ENCODE peak calls at places on chromosomes 7 and 10, in eight cellular contexts. U, T, F, X, R, I, V and Y are unnamed samples.

GRCh38 chr10:124612611-124613498 is 131.3 kb downstream of the FAM53B start:
- DNase-seq in U (peak; percentile 13), I (peak; percentile 48), T (peak; percentile 45), F (peak; percentile 15), R (peak; percentile 84), V (peak; percentile 70), X (no peak), Y (no peak)

GRCh38 chr7:156474241-156474743 is 166.3 kb upstream of the RNF32 start:
- DNase-seq in R (no peak), U (peak; percentile 82), T (peak; percentile 94), F (peak; percentile 90), I (peak; percentile 20), V (no peak), X (no peak), Y (peak; percentile 3)

GRCh38 chr7:2266911-2267310 is 24.9 kb downstream of the NUDT1 start:
- DNase-seq in T (peak; percentile 49), I (peak; percentile 51), X (no peak), R (peak; percentile 96), V (no peak), F (peak; percentile 62), U (no peak), Y (peak; percentile 62)

GRCh38 chr10:117431160-117431559 is 55.9 kb upstream of the PDZD8 start:
- DNase-seq in R (no peak), U (no peak), X (no peak), T (no peak), I (no peak), F (no peak), V (no peak), Y (peak; percentile 60)

GRCh38 chr10:120480848-120481247 is 23.8 kb downstream of the PLPP4 start:
- DNase-seq in F (no peak), T (no peak), X (no peak), I (no peak), R (no peak), U (no peak), V (no peak), Y (no peak)

GRCh38 chr7:129615018-129615417 is 3.5 kb downstream of the NRF1 start:
- DNase-seq in R (peak; percentile 35), V (no peak), X (no peak), I (no peak), T (peak; percentile 34), F (peak; percentile 72), U (no peak), Y (peak; percentile 63)

GRCh38 chr10:70479161-70479531 is 579 bp downstream of the PALD1 start:
- DNase-seq in X (no peak), R (no peak), V (no peak), F (no peak), T (no peak), I (no peak), U (no peak), Y (no peak)

GRCh38 chr7:4479367-4480039 is 202.6 kb upstream of the FOXK1 start:
- DNase-seq in V (peak; percentile 80), T (peak; percentile 66), U (peak; percentile 33), R (peak; percentile 50), F (peak; percentile 16), I (peak; percentile 41), X (peak; percentile 41), Y (peak; percentile 55)

GRCh38 chr10:8829592-8829991 is 775.1 kb downstream of the GATA3 start:
- DNase-seq in X (no peak), T (no peak), V (no peak), R (no peak), U (peak; percentile 2), I (no peak), F (no peak), Y (peak; percentile 90)

GRCh38 chr7:156603629-156604028 is 36.9 kb upstream of the RNF32 start:
- DNase-seq in R (no peak), V (no peak), X (no peak), F (no peak), I (no peak), T (no peak), U (no peak), Y (no peak)

GRCh38 chr7:141974831-141975230 is 1.3 kb upstream of the TAS2R38 start:
- DNase-seq in U (no peak), V (no peak), F (no peak), X (no peak), R (no peak), I (no peak), T (no peak), Y (peak; percentile 37)

GRCh38 chr10:42969909-42970308 is 107.0 kb upstream of the RET start:
- DNase-seq in I (no peak), T (no peak), U (no peak), V (no peak), F (no peak), R (no peak), X (no peak), Y (no peak)

GRCh38 chr10:30827531-30828120 is 198.1 kb upstream of the LYZL2 start:
- DNase-seq in X (no peak), T (peak; percentile 68), R (no peak), U (peak; percentile 38), I (peak; percentile 48), F (peak; percentile 68), V (no peak), Y (no peak)
- H3K4me3 ChIP-seq in X (no peak overlapping the region), T (no peak overlapping the region), R (no peak overlapping the region), U (no peak overlapping the region), I (no peak overlapping the region), F (no peak overlapping the region), V (no peak overlapping the region), Y (no peak overlapping the region)

GRCh38 chr10:103854265-103854686 is 1.1 kb downstream of the SH3PXD2A start:
- DNase-seq in R (no peak), U (no peak), F (no peak), X (no peak), I (no peak), V (no peak), T (peak; percentile 68), Y (no peak)

GRCh38 chr10:103854687-103855423 is 521 bp downstream of the SH3PXD2A start:
- DNase-seq in U (no peak), T (peak; percentile 60), F (peak; percentile 24), R (no peak), X (no peak), V (peak; percentile 65), I (peak; percentile 27), Y (no peak)

GRCh38 chr10:103852189-103852711 is 3.1 kb downstream of the SH3PXD2A start:
- DNase-seq in R (no peak), F (peak; percentile 52), T (peak; percentile 83), U (peak; percentile 68), X (no peak), I (no peak), V (no peak), Y (no peak)

GRCh38 chr10:103852856-103853255 is 2.5 kb downstream of the SH3PXD2A start:
- DNase-seq in V (no peak), F (peak; percentile 31), R (no peak), U (no peak), T (peak; percentile 94), X (no peak), I (no peak), Y (no peak)

DNA sequence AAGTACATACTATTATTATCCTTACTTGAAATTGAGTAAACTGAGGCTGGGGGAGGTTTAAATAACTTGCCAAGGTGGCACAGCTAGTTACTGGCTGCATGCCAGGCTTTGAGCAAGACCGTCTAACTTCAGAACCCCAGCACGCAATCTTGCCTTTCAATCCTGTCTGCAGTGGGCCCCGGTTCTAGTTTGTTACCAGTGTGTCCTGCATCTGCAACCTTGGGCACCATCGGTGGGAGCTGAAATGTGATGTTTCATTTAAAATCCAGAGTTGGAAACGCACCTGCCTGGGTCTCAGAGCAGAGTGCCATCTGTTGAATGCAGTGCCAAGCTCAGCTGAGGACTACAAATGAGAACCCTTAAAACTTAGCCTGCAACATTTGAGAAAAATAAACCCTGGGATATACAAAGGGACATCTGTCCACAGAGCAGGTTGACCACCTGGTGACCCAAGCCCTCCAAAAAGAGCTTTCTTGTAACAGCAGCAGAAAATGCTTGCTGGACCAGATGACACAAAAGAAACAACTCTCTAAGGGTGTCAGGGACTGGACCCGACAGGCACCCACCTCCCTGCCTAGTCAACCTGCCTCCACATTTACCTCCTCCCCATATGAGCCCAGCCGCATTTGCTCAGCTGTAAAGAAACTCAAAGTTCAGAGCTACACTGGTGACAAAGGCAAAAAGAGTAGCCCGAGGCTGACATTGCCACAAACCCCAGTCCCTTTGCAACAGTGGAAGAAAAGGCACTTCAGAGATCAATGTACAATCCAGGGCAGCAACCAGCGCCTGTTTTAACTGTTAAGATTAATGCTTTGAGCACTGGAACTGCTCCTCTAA is 1.7 kb downstream of the SH3PXD2A start:
- DNase-seq in U (no peak), V (no peak), I (no peak), R (no peak), F (no peak), T (no peak), X (no peak), Y (no peak)
- H3K4me2 ChIP-seq in U (peak overlapping the region; percentile 89), V (peak overlapping the region; percentile 83), I (peak overlapping the region; percentile 81), R (peak overlapping the region; percentile 87), F (peak overlapping the region; percentile 85), T (peak overlapping the region; percentile 95), X (peak overlapping the region; percentile 77), Y (peak overlapping the region; percentile 82)

GRCh38 chr10:132574783-132575319 is 37.3 kb downstream of the INPP5A start:
- DNase-seq in F (no peak), R (peak; percentile 66), X (peak; percentile 21), I (no peak), T (no peak), U (peak; percentile 54), V (no peak), Y (no peak)
- H4K20me1 ChIP-seq in F (peaks cover 92% of the 10 kb centered on the region), R (peaks cover 6% of the 10 kb centered on the region), X (peaks cover 8% of the 10 kb centered on the region), I (no peaks in the 10 kb centered on the region), T (peaks cover 7% of the 10 kb centered on the region), U (peaks cover 95% of the 10 kb centered on the region), V (peaks cover 67% of the 10 kb centered on the region), Y (no peaks in the 10 kb centered on the region)

DNA sequence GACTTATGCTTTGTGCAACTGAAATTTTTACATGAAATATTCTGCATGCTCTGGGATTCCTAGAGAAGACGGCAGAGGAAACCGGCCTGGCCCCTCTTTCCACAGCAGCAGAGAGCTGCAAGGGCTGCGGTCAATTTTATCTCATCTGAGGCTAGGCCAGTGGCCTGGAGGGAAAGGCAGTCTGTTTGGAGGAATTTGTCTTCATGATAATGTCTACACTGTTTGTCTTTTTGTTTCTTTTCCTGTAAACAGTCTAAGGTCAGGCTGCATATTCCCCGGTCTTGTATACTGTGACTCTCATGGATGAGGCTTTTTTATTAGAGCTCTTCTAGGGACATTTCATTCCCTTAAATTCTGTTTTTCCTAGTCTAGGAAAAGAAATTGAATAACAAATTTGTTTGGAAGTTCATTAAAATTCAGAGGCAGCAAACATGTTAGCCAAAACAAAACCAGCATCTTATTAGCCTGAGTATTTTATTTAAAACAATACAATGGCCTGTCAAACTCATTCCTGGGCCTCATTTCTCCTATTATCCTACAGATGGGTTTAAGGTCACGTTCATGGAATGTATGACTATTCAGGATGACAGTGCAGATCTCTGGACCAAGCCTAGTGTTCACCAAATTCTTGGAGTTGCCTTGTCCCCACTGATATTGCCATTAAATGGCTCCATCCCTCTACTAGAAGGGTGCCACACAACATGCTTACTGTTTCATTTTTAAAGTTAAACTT is 26.4 kb downstream of the LAMB4 start:
- DNase-seq in T (peak; percentile 46), V (peak; percentile 34), F (no peak), U (no peak), R (no peak), X (no peak), I (no peak), Y (no peak)
- H3K4me3 ChIP-seq in T (no peak overlapping the region), V (no peak overlapping the region), F (no peak overlapping the region), U (no peak overlapping the region), R (no peak overlapping the region), X (no peak overlapping the region), I (no peak overlapping the region), Y (no peak overlapping the region)

DNA sequence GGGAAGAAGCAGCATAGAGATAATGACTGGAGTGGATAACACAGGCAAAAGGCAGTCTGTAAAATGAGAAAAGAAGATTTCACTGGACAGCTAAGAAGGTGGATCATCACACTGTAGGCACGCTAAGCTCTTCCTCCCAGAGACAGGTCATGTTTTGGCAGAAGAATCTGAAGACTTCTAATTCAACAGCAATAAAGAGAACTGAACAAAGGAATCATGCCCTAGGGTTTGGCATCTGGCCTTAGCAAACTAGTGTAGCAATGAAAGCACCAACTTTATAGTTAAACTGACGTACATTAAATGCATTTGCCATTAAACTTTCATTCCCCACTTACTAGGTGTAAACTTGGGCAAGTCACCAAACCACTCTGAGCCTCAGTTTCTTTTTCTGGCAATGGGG is 84.4 kb upstream of the SEM1 start:
- DNase-seq in I (no peak), R (no peak), F (no peak), U (no peak), V (no peak), X (no peak), T (no peak), Y (no peak)
- H3K4me2 ChIP-seq in I (no peak overlapping the region), R (no peak overlapping the region), F (no peak overlapping the region), U (no peak overlapping the region), V (no peak overlapping the region), X (no peak overlapping the region), T (no peak overlapping the region), Y (no peak overlapping the region)